ENCODE peak calls at places on chromosomes 6 and 20, in ten cellular contexts. C is brain microvascular endothelial cell, P is PC-3, V is spleen, T is endothelial cell, D is omental fat pad, K is A549, U is breast epithelium, M is heart right ventricle, O is GM13977. J is an unnamed sample.

GRCh38 chr6:169723991-169724553 is at the start of gene PHF10:
- DNase-seq in C (no peak), U (no peak), P (no peak), V (peak; percentile 89), M (peak; percentile 17), T (peak; percentile 44), O (peak; percentile 91), K (no peak), D (no peak), J (peak; percentile 35)

GRCh38 chr6:161169060-161169459 is 104.8 kb downstream of the AGPAT4 start:
- DNase-seq in D (no peak), V (no peak), C (no peak), M (no peak), K (no peak), O (no peak), T (no peak), P (no peak), U (no peak), J (no peak)

GRCh38 chr6:45715508-45715803 is 300.2 kb downstream of the CLIC5 start:
- DNase-seq in P (no peak), V (no peak), C (no peak), U (no peak), K (no peak), T (no peak), M (no peak), O (no peak), D (no peak), J (no peak)

GRCh38 chr6:39642300-39642699 is 82.9 kb downstream of the KIF6 start:
- DNase-seq in D (no peak), U (no peak), T (no peak), M (no peak), C (no peak), P (no peak), V (no peak), K (no peak), O (no peak), J (no peak)

GRCh38 chr20:8389381-8390368 is 257.6 kb downstream of the PLCB1 start:
- DNase-seq in M (no peak), K (peak; percentile 9), O (peak; percentile 9), D (no peak), U (no peak), T (no peak), C (no peak), V (no peak), P (peak; percentile 72), J (no peak)

GRCh38 chr6:35044145-35044745 is 96.9 kb downstream of the TCP11 start:
- DNase-seq in M (no peak), K (no peak), D (no peak), O (no peak), T (no peak), C (no peak), U (no peak), P (peak; percentile 65), V (no peak), J (no peak)

GRCh38 chr20:51238675-51239305 is 215.9 kb upstream of the KCNG1 start:
- DNase-seq in C (no peak), V (no peak), D (no peak), O (no peak), M (no peak), K (no peak), U (no peak), P (no peak), T (no peak), J (no peak)

GRCh38 chr6:166957805-166958076 is 1.4 kb upstream of the RNASET2 start:
- DNase-seq in C (no peak), K (no peak), U (no peak), P (no peak), D (no peak), T (no peak), O (no peak), V (no peak), M (no peak), J (no peak)

GRCh38 chr6:42279966-42280629 is 62.4 kb upstream of the MRPS10 start:
- DNase-seq in T (no peak), M (peak; percentile 73), P (peak; percentile 80), O (no peak), D (no peak), K (no peak), C (peak; percentile 20), U (no peak), V (no peak), J (no peak)

GRCh38 chr6:52000064-52000463 is 87.3 kb downstream of the PKHD1 start:
- DNase-seq in D (no peak), T (no peak), K (no peak), P (peak; percentile 56), C (no peak), O (no peak), M (no peak), V (no peak), U (no peak), J (no peak)

GRCh38 chr6:157714153-157714490 is 108.9 kb upstream of the SNX9 start:
- DNase-seq in M (no peak), O (no peak), T (no peak), C (no peak), D (no peak), P (no peak), V (no peak), U (no peak), K (no peak), J (no peak)

GRCh38 chr6:133710826-133711225 is 178.1 kb upstream of the TCF21 start:
- DNase-seq in C (no peak), V (no peak), P (no peak), K (no peak), M (no peak), T (no peak), U (no peak), D (no peak), O (no peak), J (no peak)

GRCh38 chr6:133715270-133715669 is 173.6 kb upstream of the TCF21 start:
- DNase-seq in O (no peak), C (no peak), M (no peak), D (no peak), V (no peak), U (no peak), P (peak; percentile 7), T (no peak), K (no peak), J (no peak)
- TF ChIP-seq CTCF in O (no peak), C (no peak), M (no peak), D (no peak), V (no peak), U (no peak), P (no peak), T (no peak), K (no peak), J (no peak)

GRCh38 chr20:62644802-62645496 is 2.6 kb downstream of the SLCO4A1 start:
- DNase-seq in P (peak; percentile 46), D (no peak), C (no peak), U (no peak), O (no peak), M (no peak), V (no peak), K (no peak), T (no peak), J (no peak)
- TF ChIP-seq CTCF in P (no peak), D (no peak), C (no peak), U (no peak), O (no peak), M (no peak), V (no peak), K (no peak), T (no peak), J (no peak)

DNA sequence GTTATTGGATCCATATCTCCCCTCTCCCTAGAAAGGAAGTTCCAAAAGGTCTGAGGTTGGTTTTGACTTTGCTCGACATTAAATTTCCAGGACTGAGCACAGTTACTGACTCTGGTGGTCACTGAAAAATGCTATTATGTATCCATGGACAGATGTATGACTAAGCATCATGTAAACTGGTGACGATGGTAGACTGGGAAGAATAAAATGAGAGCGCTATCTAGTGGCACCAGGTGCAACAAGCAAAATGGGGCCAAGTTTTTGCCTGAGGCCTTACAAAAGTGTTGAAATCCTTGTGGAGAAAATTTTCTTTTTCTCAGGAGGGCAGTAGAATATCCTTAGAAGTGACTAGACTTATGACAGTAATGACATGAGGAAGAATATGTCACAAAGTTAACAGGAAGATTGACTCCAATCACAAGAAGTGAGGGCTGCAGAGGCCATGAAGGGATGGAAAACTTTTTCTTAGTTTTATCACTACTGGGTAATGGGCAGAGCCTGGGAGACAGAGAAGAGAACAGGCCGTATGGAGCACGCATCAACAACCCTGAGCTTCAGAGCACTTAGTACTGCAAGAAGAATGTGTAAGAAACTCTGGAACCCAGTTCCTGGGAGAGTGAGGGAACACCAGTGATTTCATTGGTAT is 88.9 kb upstream of the ELOVL5 start:
- DNase-seq in O (peak; percentile 33), T (peak; percentile 42), K (peak; percentile 37), D (no peak), C (peak; percentile 84), P (peak; percentile 90), V (no peak), U (no peak), M (peak; percentile 8), J (no peak)
- TF ChIP-seq CTCF in O (peak; percentile 61), T (no peak), K (peak; percentile 67), D (no peak), C (peak; percentile 83), P (peak; percentile 94), V (peak; percentile 46), U (peak; percentile 39), M (peak; percentile 59), J (peak; percentile 69)

DNA sequence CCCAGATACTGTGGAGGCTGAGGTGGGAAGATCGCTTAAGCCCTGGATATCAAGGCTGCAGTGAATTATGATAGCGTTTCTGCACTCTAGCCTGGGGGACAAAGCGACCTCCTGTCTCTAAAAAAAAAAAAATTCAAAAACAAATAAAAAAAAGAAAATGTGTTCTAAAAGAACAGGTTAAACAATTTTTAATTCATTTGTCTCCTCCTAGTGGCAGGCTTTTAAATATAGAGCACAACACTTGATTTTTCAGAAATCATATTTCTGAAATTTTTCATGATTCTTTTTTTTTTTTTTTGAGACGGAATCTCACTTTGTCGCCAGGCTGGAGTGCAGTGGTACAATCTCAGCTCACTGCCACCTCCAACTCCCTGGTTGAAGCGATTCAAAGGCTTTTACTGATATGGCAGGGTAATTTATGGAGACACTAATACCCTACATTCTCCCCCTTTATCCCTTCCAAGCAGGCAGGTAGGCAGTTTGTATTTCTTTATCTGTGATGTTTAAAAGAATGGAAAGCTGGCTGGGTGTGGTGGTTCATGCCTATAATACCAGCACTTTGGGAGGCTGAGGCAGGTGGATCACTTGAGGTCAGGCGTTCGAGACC is 8.7 kb upstream of the GTF3C6 start:
- DNase-seq in K (no peak), T (no peak), O (no peak), D (no peak), V (no peak), U (no peak), C (no peak), P (peak; percentile 50), M (no peak), J (no peak)
- TF ChIP-seq CTCF in K (peak; percentile 69), T (peak; percentile 56), O (peak; percentile 52), D (no peak), V (no peak), U (peak; percentile 52), C (peak; percentile 37), P (peak; percentile 57), M (peak; percentile 56), J (peak; percentile 36)

J was measured in progenitor cell of endocrine pancreas.